ENCODE peak calls at places on chromosome 22, in ten cellular contexts. S is adrenal gland, O is transverse colon, E is H1, L is heart left ventricle, V is lower leg skin, A is A549, B is tibial nerve, Y is Peyer's patch, M is NB4. C is an unnamed sample.

GRCh38 chr22:49848690-49849160 is 4.9 kb upstream of the ZBED4 start:
- DNase-seq in L (no peak), O (no peak), A (no peak), B (no peak), Y (no peak), V (no peak), E (no peak), S (no peak), M (no peak), C (no peak)

GRCh38 chr22:43925433-43926348 is 2.1 kb downstream of the PNPLA3 start:
- DNase-seq in O (no peak), V (no peak), L (no peak), A (no peak), B (no peak), S (no peak), M (no peak), Y (no peak), E (peak; percentile 60), C (no peak)

GRCh38 chr22:30224161-30224857 is 22.2 kb downstream of the LIF start:
- DNase-seq in A (peak; percentile 94), E (no peak), Y (no peak), M (peak; percentile 30), L (no peak), S (no peak), B (no peak), O (no peak), V (no peak), C (no peak)

GRCh38 chr22:21963790-21964211 is 11.2 kb upstream of the PPM1F start:
- DNase-seq in Y (no peak), M (no peak), S (peak; percentile 74), O (no peak), E (no peak), B (no peak), L (no peak), V (no peak), A (no peak), C (no peak)

GRCh38 chr22:22730655-22731373 is 86.4 kb downstream of the GGTLC2 start:
- DNase-seq in L (no peak), S (no peak), B (no peak), V (no peak), A (no peak), Y (no peak), E (no peak), M (no peak), O (no peak), C (peak; percentile 58)

GRCh38 chr22:23083315-23084021 is 13.1 kb downstream of the GNAZ start:
- DNase-seq in B (no peak), O (no peak), E (no peak), A (no peak), L (no peak), V (no peak), M (no peak), S (no peak), Y (no peak), C (no peak)

GRCh38 chr22:22685586-22685985 is 41.2 kb downstream of the GGTLC2 start:
- DNase-seq in S (no peak), B (no peak), L (no peak), V (no peak), E (no peak), M (no peak), Y (peak; percentile 36), A (no peak), O (no peak), C (no peak)

GRCh38 chr22:50577987-50578775 is at the start of gene CPT1B:
- DNase-seq in M (no peak), L (peak; percentile 84), A (no peak), V (no peak), S (peak; percentile 53), Y (peak; percentile 46), E (no peak), B (no peak), O (no peak), C (no peak)

GRCh38 chr22:43811777-43812148 is 342 bp downstream of the EFCAB6 start:
- DNase-seq in E (no peak), B (no peak), O (peak; percentile 13), Y (no peak), M (peak; percentile 18), V (no peak), S (peak; percentile 37), L (no peak), A (no peak), C (no peak)

GRCh38 chr22:33806191-33806590 is 114.1 kb downstream of the LARGE1 start:
- DNase-seq in V (no peak), S (no peak), Y (no peak), E (no peak), B (no peak), L (no peak), O (peak; percentile 18), M (no peak), A (no peak), C (no peak)

GRCh38 chr22:29625090-29625825 is 21.8 kb downstream of the NF2 start:
- DNase-seq in M (peak; percentile 63), Y (peak; percentile 79), L (no peak), A (peak; percentile 69), V (no peak), B (peak; percentile 40), O (peak; percentile 34), E (no peak), S (peak; percentile 74), C (peak; percentile 74)

GRCh38 chr22:29951675-29952413 is 68.9 kb downstream of the MTMR3 start:
- DNase-seq in E (no peak), O (no peak), B (no peak), M (peak; percentile 3), Y (no peak), L (no peak), A (no peak), V (no peak), S (no peak), C (no peak)

GRCh38 chr22:22748297-22748743 is 103.9 kb downstream of the GGTLC2 start:
- DNase-seq in O (peak; percentile 54), A (peak; percentile 51), L (no peak), M (peak; percentile 55), S (peak; percentile 67), E (peak; percentile 62), Y (peak; percentile 84), V (peak; percentile 35), B (peak; percentile 75), C (peak; percentile 75)

GRCh38 chr22:43731986-43732385 is 80.1 kb downstream of the EFCAB6 start:
- DNase-seq in O (no peak), M (no peak), S (no peak), E (no peak), B (no peak), L (no peak), Y (no peak), A (no peak), V (no peak), C (no peak)

GRCh38 chr22:40190501-40190900 is 12.8 kb downstream of the TNRC6B start:
- DNase-seq in E (no peak), Y (peak; percentile 74), V (no peak), B (no peak), M (no peak), S (peak; percentile 58), O (no peak), A (no peak), L (peak; percentile 63), C (peak; percentile 75)

GRCh38 chr22:24406322-24407277 is 20.8 kb upstream of the ADORA2A start:
- DNase-seq in L (no peak), B (no peak), V (no peak), S (peak; percentile 20), A (no peak), M (no peak), O (no peak), E (no peak), Y (no peak), C (no peak)
- TF ChIP-seq CTCF in L (no peak), B (no peak), V (no peak), S (no peak), A (no peak), M (no peak), O (no peak), E (no peak), Y (no peak), C (no peak)

GRCh38 chr22:39152511-39153219 is at the start of gene CBX7:
- DNase-seq in O (peak; percentile 94), B (peak; percentile 91), V (peak; percentile 92), E (peak; percentile 94), Y (peak; percentile 98), L (peak; percentile 95), M (peak; percentile 76), A (peak; percentile 78), S (peak; percentile 95), C (peak; percentile 96)
- TF ChIP-seq POLR2A in O (peak; percentile 73), B (peak; percentile 96), V (no peak), E (no peak), Y (peak; percentile 63), L (peak; percentile 80), M (no peak), A (no peak), S (peak; percentile 82), C (peak; percentile 18)

GRCh38 chr22:17201285-17201945 is 17.8 kb downstream of the ADA2 start:
- DNase-seq in L (no peak), E (no peak), B (no peak), O (no peak), M (peak; percentile 32), A (peak; percentile 16), Y (no peak), S (no peak), V (no peak), C (no peak)
- TF ChIP-seq CTCF in L (peak; percentile 21), E (peak; percentile 23), B (no peak), O (peak; percentile 8), M (no peak), A (no peak), Y (peak; percentile 26), S (no peak), V (no peak), C (no peak)

GRCh38 chr22:27231266-27231665 is 570.3 kb downstream of the MN1 start:
- DNase-seq in A (no peak), E (no peak), Y (no peak), L (no peak), V (no peak), O (no peak), M (no peak), S (no peak), B (no peak), C (no peak)
- TF ChIP-seq POLR2A in A (no peak), E (no peak), Y (no peak), L (no peak), V (no peak), O (no peak), M (no peak), S (no peak), B (no peak), C (no peak)

GRCh38 chr22:42399315-42400271 is 32.6 kb downstream of the NFAM1 start:
- DNase-seq in B (peak; percentile 17), A (no peak), M (peak; percentile 81), V (peak; percentile 46), L (peak; percentile 53), E (no peak), O (peak; percentile 40), S (peak; percentile 32), Y (peak; percentile 82), C (peak; percentile 43)
- TF ChIP-seq CTCF in B (no peak), A (no peak), M (no peak), V (no peak), L (no peak), E (no peak), O (no peak), S (no peak), Y (no peak), C (no peak)

C was measured in testis.